ENCODE peak calls at places on chromosomes 13 and 19, in five cellular contexts. H, L, D, O and B are unnamed samples.
A peak's percentile ranks its signal among the peaks of the same experiment; 100 is the strongest.

GRCh38 chr19:50300814-50301606 is 28.2 kb downstream of the KCNC3 start:
- DNase-seq in H (no peak), L (no peak), D (no peak), O (no peak), B (no peak)

GRCh38 chr19:49560358-49560900 is 19.9 kb downstream of the NOSIP start:
- DNase-seq in H (no peak), L (no peak), D (no peak), O (peak; percentile 51), B (peak; percentile 55)

GRCh38 chr19:50311723-50312635 is 17.2 kb downstream of the KCNC3 start:
- DNase-seq in H (no peak), L (no peak), D (peak; percentile 62), O (no peak), B (no peak)

GRCh38 chr13:60112771-60113170 is 51.0 kb downstream of the DIAPH3 start:
- DNase-seq in H (no peak), L (no peak), D (no peak), O (no peak), B (no peak)

GRCh38 chr19:46416077-46416709 is 2.8 kb upstream of the CCDC8 start:
- DNase-seq in H (peak; percentile 89), L (peak; percentile 91), D (peak; percentile 97), O (no peak), B (no peak)

GRCh38 chr19:7680606-7681335 is at the start of gene TRAPPC5:
- DNase-seq in H (peak; percentile 93), L (peak; percentile 90), D (peak; percentile 95), O (peak; percentile 86), B (peak; percentile 83)

GRCh38 chr13:42255854-42256253 is 16.1 kb upstream of the AKAP11 start:
- DNase-seq in H (no peak), L (no peak), D (no peak), O (no peak), B (no peak)

GRCh38 chr13:106566682-106567420 is 1.1 kb downstream of the ARGLU1 start:
- DNase-seq in H (peak; percentile 72), L (peak; percentile 66), D (peak; percentile 70), O (no peak), B (peak; percentile 70)

GRCh38 chr13:114230117-114230516 is 4.6 kb upstream of the CDC16 start:
- DNase-seq in H (no peak), L (no peak), D (peak; percentile 63), O (no peak), B (peak; percentile 65)

GRCh38 chr13:78520425-78520824 is 82.9 kb downstream of the POU4F1 start:
- DNase-seq in H (no peak), L (no peak), D (no peak), O (no peak), B (no peak)

GRCh38 chr19:35115538-35115951 is at the start of gene FXYD3:
- DNase-seq in H (no peak), L (no peak), D (no peak), O (no peak), B (peak; percentile 72)

GRCh38 chr13:32115069-32115468 is 83.5 kb downstream of the FRY start:
- DNase-seq in H (no peak), L (no peak), D (no peak), O (no peak), B (no peak)

GRCh38 chr19:41321600-41322270 is 11.8 kb downstream of the CCDC97 start:
- DNase-seq in H (no peak), L (no peak), D (peak; percentile 60), O (no peak), B (no peak)

GRCh38 chr19:57075125-57075524 is 44.7 kb upstream of the USP29 start:
- DNase-seq in H (no peak), L (no peak), D (no peak), O (no peak), B (no peak)

GRCh38 chr19:45147835-45148676 is 12.7 kb downstream of the NKPD1 start:
- DNase-seq in H (no peak), L (no peak), D (no peak), O (no peak), B (no peak)

GRCh38 chr13:51523082-51523518 is 61.2 kb upstream of the WDFY2 start:
- DNase-seq in H (no peak), L (no peak), D (no peak), O (no peak), B (no peak)

GRCh38 chr13:49625392-49626137 is 2.7 kb upstream of the ARL11 start:
- DNase-seq in H (peak; percentile 83), L (peak; percentile 58), D (peak; percentile 38), O (no peak), B (peak; percentile 89)

GRCh38 chr13:112967666-112968379 is 1.2 kb upstream of the MCF2L start:
- DNase-seq in H (no peak), L (no peak), D (no peak), O (no peak), B (no peak)

GRCh38 chr19:52343548-52343947 is 7.5 kb downstream of the ZNF610 start:
- DNase-seq in H (no peak), L (peak; percentile 19), D (peak; percentile 75), O (peak; percentile 25), B (peak; percentile 26)

GRCh38 chr13:93265800-93266199 is 39.2 kb downstream of the GPC6 start:
- DNase-seq in H (no peak), L (no peak), D (no peak), O (no peak), B (no peak)

GRCh38 chr13:93270769-93271753 is 44.5 kb downstream of the GPC6 start:
- DNase-seq in H (no peak), L (no peak), D (no peak), O (no peak), B (no peak)

GRCh38 chr13:93268327-93269028 is 41.9 kb downstream of the GPC6 start:
- DNase-seq in H (no peak), L (no peak), D (no peak), O (no peak), B (no peak)

GRCh38 chr13:93262729-93263128 is 36.1 kb downstream of the GPC6 start:
- DNase-seq in H (no peak), L (no peak), D (no peak), O (no peak), B (no peak)

GRCh38 chr13:93266681-93267080 is 40.1 kb downstream of the GPC6 start:
- DNase-seq in H (no peak), L (no peak), D (no peak), O (no peak), B (no peak)
- H3K4me3 ChIP-seq in H (no peak overlapping the region), L (no peak overlapping the region), D (no peak overlapping the region), O (no peak overlapping the region), B (no peak overlapping the region)

DNA sequence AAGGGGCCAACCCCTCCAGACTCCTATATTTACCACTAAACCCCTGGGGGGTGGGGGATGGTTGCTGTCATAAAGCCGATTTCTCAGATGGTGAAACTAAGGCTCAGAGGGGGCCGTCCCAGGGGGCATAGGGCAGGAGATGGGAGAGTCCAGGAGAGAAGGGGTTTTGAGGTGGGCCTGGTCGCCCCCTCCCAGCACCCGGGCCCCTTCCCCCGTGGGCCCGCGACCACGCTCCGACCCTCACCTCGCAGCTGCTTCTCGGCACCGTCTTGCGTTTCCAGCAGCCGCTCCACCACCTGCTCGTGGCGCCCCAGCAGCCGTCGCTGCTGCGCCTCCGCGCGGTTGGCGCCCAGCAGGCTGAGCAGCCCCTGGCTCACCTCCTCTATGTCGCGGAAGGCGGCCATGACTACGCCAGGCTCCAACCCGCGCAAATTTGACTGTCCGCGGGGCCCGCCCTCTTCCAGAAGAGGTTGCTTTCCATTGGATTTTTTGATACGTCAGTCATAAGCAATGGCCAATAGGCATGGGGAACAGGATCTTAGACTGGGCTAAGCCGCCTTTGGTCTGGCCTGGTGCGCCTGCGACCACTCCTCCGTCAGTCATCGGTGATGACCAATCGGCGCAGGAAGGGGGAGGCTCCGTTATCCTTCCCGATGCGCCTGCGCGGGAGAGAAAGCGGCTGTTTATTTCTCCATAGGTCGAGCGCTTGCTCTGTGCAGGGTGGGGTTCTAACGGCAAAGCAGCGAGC is at the start of gene SPC24:
- DNase-seq in H (peak; percentile 95), L (peak; percentile 96), D (peak; percentile 98), O (peak; percentile 90), B (peak; percentile 98)
- H3K27ac ChIP-seq in H (peak within 1 kb of the TSS; percentile 69), L (peak within 1 kb of the TSS; percentile 72), D (peak within 1 kb of the TSS; percentile 25), O (peak within 1 kb of the TSS; percentile 16), B (no peak within 1 kb of the TSS)

GRCh38 chr13:76048126-76048525 is 412.0 kb downstream of the LMO7 start:
- DNase-seq in H (no peak), L (no peak), D (no peak), O (no peak), B (no peak)

GRCh38 chr13:76048675-76049396 is 412.7 kb downstream of the LMO7 start:
- DNase-seq in H (no peak), L (no peak), D (peak; percentile 7), O (no peak), B (no peak)

GRCh38 chr13:76049397-76049746 is 413.2 kb downstream of the LMO7 start:
- DNase-seq in H (no peak), L (no peak), D (no peak), O (no peak), B (no peak)

DNA sequence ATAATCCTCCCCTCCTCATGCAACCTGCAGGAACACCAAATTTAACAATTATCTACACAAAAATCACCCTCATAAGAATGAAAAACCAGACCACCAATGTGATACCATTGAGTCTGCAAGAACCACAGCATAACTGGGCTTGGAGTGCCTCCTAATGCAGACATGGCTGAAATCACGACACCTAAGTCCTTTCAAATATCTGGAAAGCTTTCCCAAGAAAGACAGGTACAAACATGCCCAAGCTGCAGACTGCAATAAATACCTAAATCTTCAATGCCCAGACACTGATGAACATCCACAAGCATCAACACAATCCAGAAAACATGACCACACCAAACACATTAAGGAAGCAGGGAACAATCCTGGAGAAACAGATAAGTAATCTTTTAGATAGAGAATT is 417.1 kb downstream of the LMO7 start:
- DNase-seq in H (no peak), L (no peak), D (no peak), O (no peak), B (no peak)
- H3K4me3 ChIP-seq in H (no peak overlapping the region), L (no peak overlapping the region), D (no peak overlapping the region), O (no peak overlapping the region), B (no peak overlapping the region)

GRCh38 chr13:109764474-109765292 is 21.7 kb downstream of the IRS2 start:
- DNase-seq in H (no peak), L (no peak), D (no peak), O (no peak), B (no peak)
- H3K27ac ChIP-seq in H (no peak overlapping the region), L (no peak overlapping the region), D (no peak overlapping the region), O (no peak overlapping the region), B (no peak overlapping the region)

GRCh38 chr13:98313023-98313937 is 136.2 kb upstream of the RNF113B start:
- DNase-seq in H (no peak), L (no peak), D (no peak), O (no peak), B (peak; percentile 91)
- H3K4me3 ChIP-seq in H (no peak overlapping the region), L (no peak overlapping the region), D (no peak overlapping the region), O (no peak overlapping the region), B (peak overlapping the region; percentile 31)